ENCODE peak calls at places on chromosomes 2 and 18, in six cellular contexts. F, W, Z, L, V and H are unnamed samples.

GRCh38 chr2:144524190-144524957 is 4.5 kb upstream of the ZEB2 start:
- DNase-seq in L (no peak), W (no peak), V (peak; percentile 67), F (peak; percentile 85), Z (peak; percentile 74), H (peak; percentile 65)

GRCh38 chr2:109162999-109163398 is 34.0 kb downstream of the SH3RF3 start:
- DNase-seq in L (no peak), F (no peak), W (peak; percentile 33), V (no peak), Z (peak; percentile 78), H (no peak)

GRCh38 chr2:161112885-161113284 is 47.3 kb upstream of the TANK start:
- DNase-seq in V (no peak), Z (no peak), F (no peak), W (no peak), L (no peak), H (no peak)

GRCh38 chr18:24103622-24104021 is 35.2 kb upstream of the CABYR start:
- DNase-seq in V (no peak), F (no peak), L (no peak), W (no peak), Z (no peak), H (no peak)

GRCh38 chr18:49563130-49563540 is 1.3 kb downstream of the LIPG start:
- DNase-seq in F (no peak), V (no peak), Z (no peak), L (no peak), W (no peak), H (no peak)

GRCh38 chr2:128578406-128579385 is 260.0 kb upstream of the HS6ST1 start:
- DNase-seq in L (no peak), W (no peak), F (no peak), Z (no peak), V (peak; percentile 59), H (no peak)

GRCh38 chr2:43977677-43978076 is 18.1 kb downstream of the LRPPRC start:
- DNase-seq in Z (no peak), W (no peak), F (no peak), V (no peak), L (no peak), H (no peak)

GRCh38 chr2:6896930-6897759 is 19.6 kb downstream of the RSAD2 start:
- DNase-seq in V (no peak), F (peak; percentile 29), Z (no peak), W (peak; percentile 40), L (no peak), H (no peak)

GRCh38 chr2:158667567-158667966 is 127.5 kb upstream of the DAPL1 start:
- DNase-seq in F (no peak), V (no peak), L (peak; percentile 42), W (no peak), Z (no peak), H (no peak)

GRCh38 chr2:128169497-128169896 is 78.5 kb downstream of the UGGT1 start:
- DNase-seq in Z (no peak), W (no peak), V (no peak), F (no peak), L (peak; percentile 62), H (no peak)

GRCh38 chr2:171545086-171545485 is 22.8 kb downstream of the CYBRD1 start:
- DNase-seq in Z (no peak), W (no peak), V (no peak), L (no peak), F (no peak), H (no peak)

GRCh38 chr18:23114911-23115310 is 20.4 kb upstream of the CABLES1 start:
- DNase-seq in V (no peak), F (no peak), L (no peak), Z (no peak), W (no peak), H (no peak)

GRCh38 chr2:129877795-129878775 is 101.4 kb upstream of the RAB6C start:
- DNase-seq in Z (no peak), L (no peak), W (peak; percentile 25), F (peak; percentile 57), V (peak; percentile 62), H (no peak)

GRCh38 chr2:164495491-164496223 is 125.6 kb downstream of the GRB14 start:
- DNase-seq in W (peak; percentile 67), Z (no peak), L (no peak), V (no peak), F (peak; percentile 79), H (no peak)

GRCh38 chr2:174158003-174158402 is 90.3 kb downstream of the OLA1 start:
- DNase-seq in V (no peak), F (peak; percentile 86), W (peak; percentile 63), L (no peak), Z (no peak), H (peak; percentile 3)